ENCODE peak calls at places on chromosomes 2 and 18, in ten cellular contexts. B, M, G, P, Q, K, C, U, W and S are unnamed samples.

GRCh38 chr2:163441603-163442002 is 294.2 kb downstream of the FIGN start:
- DNase-seq in B (no peak), M (no peak), G (no peak), P (no peak), Q (no peak), K (no peak), C (no peak), U (no peak), W (no peak), S (no peak)

GRCh38 chr18:7152485-7152884 is 34.9 kb upstream of the LAMA1 start:
- DNase-seq in B (no peak), M (no peak), G (no peak), P (no peak), Q (peak), K (no peak), C (no peak), U (no peak), W (no peak), S (no peak)

GRCh38 chr2:10752236-10752635 is 30.8 kb downstream of the ATP6V1C2 start:
- DNase-seq in B (no peak), M (no peak), G (no peak), P (no peak), Q (no peak), K (no peak), C (peak), U (no peak), W (no peak), S (no peak)

GRCh38 chr18:11990541-11990940 is 9.2 kb downstream of the IMPA2 start:
- DNase-seq in B (no peak), M (no peak), G (no peak), P (no peak), Q (peak), K (no peak), C (peak), U (no peak), W (no peak), S (no peak)

GRCh38 chr2:61288070-61288841 is 126.3 kb downstream of the C2orf74 start:
- DNase-seq in B (peak), M (no peak), G (no peak), P (no peak), Q (no peak), K (no peak), C (no peak), U (no peak), W (peak), S (no peak)

GRCh38 chr2:33273479-33273878 is 203.0 kb upstream of the RASGRP3 start:
- DNase-seq in B (no peak), M (no peak), G (no peak), P (no peak), Q (no peak), K (no peak), C (no peak), U (no peak), W (no peak), S (no peak)

GRCh38 chr2:156118753-156119416 is 213.6 kb downstream of the NR4A2 start:
- DNase-seq in B (no peak), M (no peak), G (no peak), P (no peak), Q (no peak), K (no peak), C (no peak), U (no peak), W (no peak), S (no peak)

GRCh38 chr2:161414385-161415040 is 1.6 kb upstream of the TBR1 start:
- DNase-seq in B (peak), M (no peak), G (no peak), P (no peak), Q (no peak), K (no peak), C (peak), U (no peak), W (peak), S (peak)

GRCh38 chr18:28112056-28112470 is 64.9 kb downstream of the CDH2 start:
- DNase-seq in B (peak), M (peak), G (no peak), P (peak), Q (no peak), K (no peak), C (no peak), U (no peak), W (peak), S (no peak)

GRCh38 chr2:135585586-135585985 is 54.3 kb downstream of the R3HDM1 start:
- DNase-seq in B (peak), M (peak), G (no peak), P (no peak), Q (no peak), K (no peak), C (no peak), U (no peak), W (peak), S (no peak)

GRCh38 chr18:48649231-48649630 is 110.4 kb downstream of the CTIF start:
- DNase-seq in B (no peak), M (no peak), G (no peak), P (no peak), Q (no peak), K (no peak), C (no peak), U (no peak), W (no peak), S (no peak)

GRCh38 chr2:241638063-241638660 is 669 bp downstream of the ATG4B start:
- DNase-seq in B (no peak), M (no peak), G (no peak), P (no peak), Q (no peak), K (no peak), C (no peak), U (no peak), W (no peak), S (no peak)

GRCh38 chr2:160062283-160063005 is at the start of gene PLA2R1:
- DNase-seq in B (peak), M (peak), G (no peak), P (no peak), Q (peak), K (no peak), C (peak), U (no peak), W (peak), S (no peak)

DNA sequence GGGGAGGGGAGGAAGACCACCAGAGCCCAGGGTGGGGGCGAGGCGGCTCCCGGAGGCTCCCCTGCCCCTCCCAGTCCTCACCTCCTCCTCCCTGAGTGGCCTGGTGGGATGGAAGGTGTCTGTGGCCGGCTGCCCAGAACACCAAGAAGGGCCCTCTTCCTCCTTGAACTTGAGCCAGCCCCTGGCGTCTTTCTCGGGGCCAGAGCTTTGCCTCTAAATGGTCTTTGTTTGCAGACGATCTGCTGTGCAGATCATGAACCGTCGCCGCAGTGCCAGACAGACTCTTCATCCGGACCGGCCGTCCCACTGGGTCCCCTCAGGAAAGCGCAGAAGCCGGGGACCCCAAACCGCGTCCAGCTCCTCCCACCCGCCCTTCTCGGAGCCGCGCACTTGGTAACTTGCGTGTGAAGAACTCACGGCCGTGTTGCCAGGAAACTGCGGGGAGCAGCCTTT is 41.2 kb downstream of the PTGR3 start:
- DNase-seq in B (peak), M (no peak), G (no peak), P (no peak), Q (peak), K (no peak), C (no peak), U (peak), W (peak), S (no peak)
- H3K4me3 ChIP-seq in B (peak), M (no peak), G (no peak), P (peak), Q (peak), K (no peak), C (no peak), U (peak), W (peak), S (no peak)

DNA sequence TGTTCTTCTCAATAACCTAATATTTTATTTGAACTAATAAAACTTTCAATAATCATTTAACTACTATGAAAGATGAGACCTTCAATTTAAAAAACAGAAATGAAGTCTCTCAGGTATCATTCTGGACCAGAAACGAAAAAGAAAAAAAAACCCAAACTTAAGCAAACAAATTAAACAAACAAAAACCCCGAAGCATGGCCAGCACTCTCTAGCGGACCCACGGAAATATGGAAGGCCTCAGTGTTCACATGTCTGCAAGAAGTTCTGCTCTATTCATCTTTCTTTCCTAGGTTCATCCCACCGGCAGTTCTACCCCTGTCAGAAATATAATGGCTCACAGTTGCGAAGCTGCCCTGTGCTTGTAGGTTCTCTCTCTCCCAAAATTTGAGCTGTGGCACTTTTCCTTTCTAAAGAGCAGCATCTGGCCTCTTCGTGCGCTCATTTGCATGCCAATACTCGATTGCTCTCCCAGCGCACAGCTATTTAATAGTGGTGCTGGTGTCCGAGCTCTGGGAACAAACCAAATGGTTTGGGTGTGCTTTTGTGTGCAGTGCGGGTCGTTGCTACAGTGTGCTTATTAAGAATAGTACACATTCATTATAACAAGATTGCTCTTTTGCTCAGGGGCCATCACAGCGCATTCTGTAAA is 129.0 kb upstream of the ZEB2 start:
- DNase-seq in B (no peak), M (no peak), G (no peak), P (no peak), Q (no peak), K (no peak), C (no peak), U (no peak), W (no peak), S (no peak)
- H3K4me3 ChIP-seq in B (no peak), M (no peak), G (no peak), P (no peak), Q (no peak), K (no peak), C (no peak), U (no peak), W (no peak), S (no peak)

DNA sequence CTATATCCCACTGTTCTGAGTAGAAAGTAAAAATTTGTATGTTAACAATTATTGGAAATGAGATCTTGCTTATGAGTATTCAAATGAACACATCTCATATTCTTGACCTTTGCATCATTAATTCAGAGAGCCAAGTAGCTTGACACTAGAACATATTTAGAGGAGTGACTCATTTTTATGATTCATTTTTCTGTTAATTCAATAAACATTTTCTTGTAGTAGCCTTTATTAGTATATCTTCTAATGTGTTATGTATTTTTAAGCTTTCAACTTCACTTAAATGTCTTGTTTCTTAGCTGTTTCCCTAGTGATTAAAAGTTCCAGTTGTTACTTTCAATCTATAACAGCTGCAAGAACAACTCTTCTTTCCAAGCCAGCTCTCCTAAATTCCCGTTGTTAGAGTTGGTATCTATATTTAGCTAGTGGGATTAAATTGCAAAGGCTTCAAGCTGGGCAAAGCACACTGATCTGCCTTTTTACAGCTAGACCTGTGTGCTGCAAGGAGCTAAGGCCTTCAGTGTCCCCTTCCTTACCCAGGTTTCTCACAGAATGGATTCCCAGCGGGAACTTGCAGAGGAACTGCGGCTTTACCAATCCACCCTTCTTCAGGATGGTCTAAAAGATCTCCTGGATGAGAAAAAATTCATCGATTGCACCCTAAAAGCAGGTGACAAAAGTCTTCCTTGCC is at the start of gene KLHL41:
- DNase-seq in B (peak), M (peak), G (no peak), P (no peak), Q (no peak), K (no peak), C (no peak), U (peak), W (peak), S (no peak)
- H3K4me3 ChIP-seq in B (no peak), M (no peak), G (no peak), P (no peak), Q (no peak), K (no peak), C (no peak), U (no peak), W (peak), S (no peak)

GRCh38 chr2:203855274-203855673 is 12.3 kb upstream of the CTLA4 start:
- DNase-seq in B (no peak), M (no peak), G (no peak), P (no peak), Q (no peak), K (no peak), C (no peak), U (no peak), W (no peak), S (no peak)

GRCh38 chr2:203849010-203849409 is 18.6 kb upstream of the CTLA4 start:
- DNase-seq in B (no peak), M (no peak), G (no peak), P (no peak), Q (no peak), K (no peak), C (no peak), U (no peak), W (no peak), S (no peak)

GRCh38 chr2:203852760-203853159 is 14.8 kb upstream of the CTLA4 start:
- DNase-seq in B (no peak), M (no peak), G (no peak), P (no peak), Q (no peak), K (no peak), C (no peak), U (no peak), W (no peak), S (no peak)

GRCh38 chr2:203853722-203854121 is 13.8 kb upstream of the CTLA4 start:
- DNase-seq in B (no peak), M (no peak), G (no peak), P (no peak), Q (no peak), K (no peak), C (no peak), U (no peak), W (no peak), S (no peak)

DNA sequence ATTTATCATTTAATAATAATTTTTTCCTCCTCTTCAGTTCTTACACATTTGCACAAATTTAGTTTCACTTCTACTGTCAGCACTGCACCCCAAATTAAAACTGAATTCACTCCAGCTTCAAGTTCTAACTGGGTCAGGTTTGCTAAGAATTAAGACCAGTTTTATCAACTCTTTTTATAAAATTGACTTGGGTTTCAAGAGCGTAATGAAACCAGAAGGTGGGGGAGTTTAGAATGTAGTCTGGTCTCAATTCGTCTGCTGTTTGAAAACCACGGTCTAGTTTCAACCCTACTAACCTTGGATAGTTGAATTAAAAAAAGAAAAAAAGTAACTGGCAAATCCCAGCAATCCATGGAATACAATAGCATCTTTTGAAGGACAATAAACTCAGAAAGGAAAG is 14.3 kb upstream of the CTLA4 start:
- DNase-seq in B (no peak), M (no peak), G (no peak), P (no peak), Q (no peak), K (no peak), C (no peak), U (no peak), W (no peak), S (no peak)
- H3K4me3 ChIP-seq in B (no peak), M (no peak), G (no peak), P (no peak), Q (no peak), K (no peak), C (no peak), U (no peak), W (no peak), S (no peak)

DNA sequence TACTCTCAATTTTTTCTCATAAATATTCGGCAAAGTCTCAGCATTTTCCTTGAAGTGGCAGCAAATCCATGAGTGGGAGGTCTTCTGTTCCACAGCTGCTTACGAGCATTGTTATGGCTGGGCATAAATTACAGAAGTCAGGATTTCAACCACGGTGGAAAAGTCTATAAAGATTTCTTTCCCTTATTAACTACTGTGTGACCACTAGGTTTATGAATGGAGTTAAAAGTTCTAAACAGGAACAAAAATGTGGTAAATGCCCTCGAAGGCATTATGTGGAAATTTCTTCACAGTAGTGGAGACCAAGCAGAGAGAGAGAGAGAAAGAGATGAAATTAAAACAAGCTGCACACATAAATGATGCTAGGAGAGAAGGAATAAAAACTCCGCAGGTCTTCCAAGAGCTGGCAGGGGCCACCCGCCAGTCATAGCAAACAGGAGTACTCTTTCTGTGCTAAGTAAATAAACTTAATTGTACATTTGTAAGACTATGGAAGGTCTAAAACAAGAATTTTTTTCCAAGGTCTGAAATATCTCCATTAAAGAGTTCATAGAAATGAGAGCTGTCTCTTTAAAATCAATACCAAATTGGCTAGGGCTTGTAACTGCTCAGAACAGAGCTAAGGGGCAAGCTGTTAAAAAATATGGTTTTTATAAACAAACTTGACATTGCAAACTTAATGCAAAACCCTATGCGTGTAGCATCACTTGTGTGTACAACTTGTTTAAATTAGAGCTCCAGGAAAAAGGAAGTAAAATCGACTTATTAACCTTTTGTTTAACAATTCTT is 438.2 kb downstream of the MEIS1 start:
- DNase-seq in B (no peak), M (no peak), G (no peak), P (peak), Q (no peak), K (no peak), C (no peak), U (no peak), W (no peak), S (no peak)
- H3K4me3 ChIP-seq in B (no peak), M (no peak), G (no peak), P (no peak), Q (no peak), K (no peak), C (no peak), U (no peak), W (no peak), S (no peak)

DNA sequence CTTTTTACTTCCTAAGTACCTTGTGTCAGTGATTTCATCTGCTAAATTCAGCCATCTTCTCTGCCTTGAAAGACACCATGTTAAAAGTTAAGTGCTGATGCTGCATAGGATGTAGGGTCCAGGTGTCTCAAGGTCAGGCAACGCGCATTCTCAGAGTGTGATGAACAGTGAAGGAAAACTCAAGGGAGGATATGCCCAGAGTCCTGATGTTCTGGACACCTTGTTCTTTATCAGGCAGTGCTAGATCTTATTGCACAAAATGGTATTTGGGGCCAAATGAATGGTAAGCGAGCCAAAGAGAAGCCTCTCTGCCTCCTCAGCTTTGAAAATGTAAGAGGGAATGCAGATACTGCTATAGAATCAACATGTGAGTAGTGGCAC is 87.0 kb upstream of the RANBP2 start:
- DNase-seq in B (no peak), M (no peak), G (no peak), P (no peak), Q (no peak), K (no peak), C (no peak), U (no peak), W (no peak), S (no peak)
- H3K4me3 ChIP-seq in B (no peak), M (no peak), G (no peak), P (no peak), Q (no peak), K (no peak), C (no peak), U (no peak), W (no peak), S (no peak)